ENCODE peak calls at places on chromosomes 3 and 15, in six cellular contexts. E is H9, Z is IMR-90, P is mesendoderm, M is mesenchymal stem cell, L is H1. U is an unnamed sample.

GRCh38 chr3:155560594-155560993 is 184.3 kb downstream of the PLCH1 start:
- DNase-seq in P (peak), L (peak), E (no peak), M (no peak), Z (no peak), U (peak)

GRCh38 chr15:60223161-60223560 is 174.6 kb downstream of the ANXA2 start:
- DNase-seq in P (no peak), Z (no peak), M (no peak), L (no peak), E (no peak), U (no peak)

GRCh38 chr3:197564097-197564843 is 8.5 kb upstream of the BDH1 start:
- DNase-seq in M (no peak), L (no peak), P (peak), E (no peak), Z (no peak), U (no peak)

GRCh38 chr3:139939681-139940190 is 4.8 kb downstream of the CLSTN2 start:
- DNase-seq in P (no peak), Z (no peak), M (no peak), E (no peak), L (no peak), U (no peak)

GRCh38 chr15:25504307-25504706 is 65.5 kb upstream of the UBE3A start:
- DNase-seq in P (no peak), M (no peak), Z (peak), L (no peak), E (no peak), U (no peak)

GRCh38 chr3:171801738-171802600 is 8.3 kb downstream of the PLD1 start:
- DNase-seq in L (no peak), P (no peak), E (no peak), Z (peak), M (peak), U (no peak)

GRCh38 chr3:127391436-127392145 is 103.7 kb upstream of the PRR20G start:
- DNase-seq in L (no peak), P (no peak), Z (no peak), M (no peak), E (peak), U (no peak)

GRCh38 chr3:182420741-182421140 is 372.6 kb upstream of the ATP11B start:
- DNase-seq in Z (no peak), L (no peak), M (no peak), P (no peak), E (no peak), U (no peak)

GRCh38 chr3:126654571-126655393 is at the start of gene TXNRD3:
- DNase-seq in P (peak), M (peak), Z (peak), E (peak), L (peak), U (peak)

DNA sequence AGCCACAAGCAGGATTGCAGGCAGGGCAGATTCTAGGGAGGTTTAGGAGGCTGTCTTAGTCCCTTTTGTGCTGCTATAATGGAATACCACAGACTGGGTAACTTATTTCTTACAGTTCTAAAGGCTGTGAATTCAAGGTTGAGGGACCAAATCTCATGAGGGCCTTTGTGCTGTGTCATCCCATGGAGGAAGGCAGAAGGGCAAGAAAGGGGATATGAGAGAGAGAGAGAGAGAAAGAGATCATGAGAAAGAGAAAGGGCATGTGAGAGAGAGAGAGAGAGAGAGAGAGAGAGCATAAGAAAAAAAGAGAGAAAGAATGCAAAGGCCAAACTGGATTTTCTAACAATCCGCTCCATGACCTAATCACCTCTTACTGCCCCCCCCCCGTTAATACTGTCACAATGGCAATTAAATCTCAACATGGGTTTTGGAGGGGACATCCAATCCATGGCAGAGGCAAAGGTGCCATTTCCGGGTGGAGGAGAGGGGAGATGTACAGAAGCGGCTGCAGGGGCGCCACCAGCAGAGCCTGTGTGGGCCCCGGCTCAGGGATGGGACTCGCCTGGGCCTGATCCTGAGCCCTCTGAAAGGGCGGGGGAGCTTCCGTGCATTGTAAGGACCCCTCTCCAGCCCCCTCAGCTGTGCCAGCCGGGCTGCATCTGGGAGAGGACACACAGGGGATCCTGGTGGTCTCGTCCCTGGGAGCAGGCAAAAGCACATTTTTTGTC is 20.5 kb downstream of the MRPS11 start:
- DNase-seq in Z (peak), L (no peak), P (no peak), E (no peak), M (no peak), U (no peak)
- H2AK5ac ChIP-seq in Z (no peak), L (no peak), P (no peak), E (no peak), M (no peak), U (no peak)

DNA sequence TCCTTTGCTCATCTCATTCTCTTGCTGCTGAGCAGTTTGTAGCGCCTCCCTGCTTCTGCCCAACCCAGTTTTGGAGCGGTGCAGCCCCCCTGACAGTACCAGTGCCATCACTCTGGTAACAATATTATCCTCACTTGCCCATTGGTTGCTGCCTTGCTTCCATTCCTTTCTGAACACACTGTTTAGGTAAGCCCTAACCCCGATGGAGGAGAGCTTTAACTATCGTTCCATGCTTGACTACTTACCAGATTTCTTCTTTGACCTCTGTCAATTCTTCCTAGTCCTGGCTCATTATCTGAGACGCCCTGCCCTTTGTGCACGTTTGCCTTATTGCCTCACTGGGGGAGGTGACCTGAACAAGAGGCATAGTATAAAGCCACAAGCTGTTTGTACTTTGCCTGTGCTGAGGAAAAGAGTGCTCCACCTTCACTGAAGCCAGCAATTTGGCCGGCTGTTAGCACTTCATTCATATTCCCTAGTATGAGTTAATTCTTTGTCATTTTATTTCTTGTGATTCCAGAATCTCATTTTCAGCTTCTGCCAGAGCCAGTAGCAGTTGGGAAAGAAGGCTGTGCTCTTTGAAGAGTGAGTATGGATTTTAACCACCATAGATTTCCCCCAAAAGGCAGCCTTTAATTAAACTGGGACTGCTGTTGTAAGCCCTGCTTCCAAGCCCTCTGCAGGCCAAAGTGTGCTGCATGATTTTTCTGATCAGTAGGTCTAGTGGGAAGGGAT is 11.9 kb downstream of the ABHD6 start:
- DNase-seq in L (no peak), Z (no peak), P (peak), E (no peak), M (no peak), U (peak)
- H3K23ac ChIP-seq in L (no peak), Z (no peak), P (no peak), E (no peak), M (peak), U (no peak)

GRCh38 chr3:66477846-66478245 is 23.0 kb downstream of the LRIG1 start:
- DNase-seq in M (no peak), P (no peak), E (peak), L (no peak), Z (no peak), U (no peak)
- H2BK15ac ChIP-seq in M (no peak), P (no peak), E (no peak), L (no peak), Z (no peak), U (no peak)

GRCh38 chr3:47803478-47804025 is 614 bp downstream of the DHX30 start:
- DNase-seq in Z (no peak), E (no peak), M (no peak), L (no peak), P (no peak), U (no peak)
- H2AK5ac ChIP-seq in Z (peak), E (no peak), M (no peak), L (peak), P (peak), U (peak)

DNA sequence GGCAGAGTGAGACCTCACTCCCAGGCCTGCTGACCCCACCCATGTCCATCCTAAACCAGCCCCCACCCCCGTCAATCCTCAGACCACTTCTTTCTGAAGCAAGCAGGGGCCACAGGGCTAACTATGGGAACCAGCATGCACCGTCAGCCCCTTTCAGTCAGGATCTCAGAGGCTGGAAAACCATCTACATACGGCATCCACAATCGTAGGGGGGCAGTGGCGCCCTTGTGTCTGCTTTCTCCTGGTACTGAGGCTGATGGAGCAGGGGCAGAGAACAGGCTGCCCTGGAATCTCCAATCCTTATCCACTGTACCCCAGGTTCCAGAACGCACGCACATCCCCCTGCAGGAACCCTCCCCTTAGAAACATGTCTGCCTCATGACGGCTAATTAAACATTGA is 56.6 kb downstream of the XXYLT1 start:
- DNase-seq in E (no peak), P (no peak), L (no peak), M (no peak), Z (no peak), U (no peak)
- H3K23ac ChIP-seq in E (no peak), P (no peak), L (no peak), M (no peak), Z (no peak), U (no peak)

GRCh38 chr3:78831446-78831972 is 936.3 kb downstream of the ROBO1 start:
- DNase-seq in E (no peak), P (no peak), L (no peak), M (no peak), Z (no peak), U (no peak)
- H2BK15ac ChIP-seq in E (no peak), P (no peak), L (no peak), M (no peak), Z (no peak), U (no peak)

GRCh38 chr3:195587406-195587805 is 3.7 kb upstream of the APOD start:
- DNase-seq in E (no peak), Z (no peak), L (no peak), P (no peak), M (no peak), U (no peak)

GRCh38 chr3:195591220-195591619 is 7.5 kb upstream of the APOD start:
- DNase-seq in E (no peak), M (no peak), L (no peak), Z (no peak), P (no peak), U (no peak)

GRCh38 chr3:195595778-195596531 is 12.2 kb upstream of the APOD start:
- DNase-seq in Z (no peak), L (no peak), E (no peak), M (no peak), P (no peak), U (no peak)

GRCh38 chr3:195587824-195588223 is 4.1 kb upstream of the APOD start:
- DNase-seq in M (no peak), P (no peak), Z (no peak), L (no peak), E (no peak), U (no peak)

DNA sequence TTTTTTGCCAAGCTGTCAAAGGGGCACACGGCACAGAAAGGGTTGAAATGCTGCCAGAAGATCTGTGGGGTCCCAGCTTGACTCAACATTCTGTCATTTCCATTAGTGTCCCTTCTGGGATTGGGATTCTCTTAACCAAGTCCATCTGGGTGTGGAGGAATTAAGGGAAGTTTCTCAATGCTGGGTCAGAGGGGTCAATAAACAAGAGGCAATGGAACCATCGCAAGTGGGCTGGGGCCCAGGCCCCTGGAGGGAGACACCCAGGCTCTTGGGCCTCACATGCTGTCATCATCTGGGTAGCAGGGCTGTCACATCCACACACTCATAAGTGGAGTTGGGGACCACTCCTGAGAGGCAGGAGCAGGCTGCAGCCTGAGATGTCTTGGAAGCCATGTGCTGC is 8.1 kb upstream of the APOD start:
- DNase-seq in Z (no peak), P (no peak), E (no peak), M (no peak), L (no peak), U (no peak)
- H2AK5ac ChIP-seq in Z (no peak), P (no peak), E (no peak), M (no peak), L (no peak), U (no peak)

DNA sequence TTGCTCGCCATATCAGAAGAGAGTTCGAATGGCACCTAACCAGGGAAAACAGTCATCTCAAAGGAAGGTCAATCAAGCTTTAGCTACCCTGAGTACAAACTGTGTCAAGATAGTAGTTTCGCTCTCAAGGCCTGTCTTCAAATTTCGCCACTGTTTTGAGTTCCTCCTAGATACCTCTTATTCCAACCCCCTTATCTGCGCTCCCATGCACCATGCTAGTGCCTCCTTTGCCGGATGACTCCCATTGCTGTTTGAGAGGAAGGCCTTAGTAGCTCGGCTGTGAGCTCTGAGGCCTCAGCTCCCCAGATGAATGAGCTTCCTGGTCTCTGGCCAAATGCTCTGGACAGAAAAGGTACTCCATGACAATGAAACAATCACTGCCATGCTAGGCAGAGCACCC is 256.0 kb downstream of the ULK4 start:
- DNase-seq in M (no peak), L (no peak), Z (no peak), P (no peak), E (no peak), U (no peak)
- H3K23ac ChIP-seq in M (no peak), L (no peak), Z (no peak), P (no peak), E (no peak), U (no peak)

DNA sequence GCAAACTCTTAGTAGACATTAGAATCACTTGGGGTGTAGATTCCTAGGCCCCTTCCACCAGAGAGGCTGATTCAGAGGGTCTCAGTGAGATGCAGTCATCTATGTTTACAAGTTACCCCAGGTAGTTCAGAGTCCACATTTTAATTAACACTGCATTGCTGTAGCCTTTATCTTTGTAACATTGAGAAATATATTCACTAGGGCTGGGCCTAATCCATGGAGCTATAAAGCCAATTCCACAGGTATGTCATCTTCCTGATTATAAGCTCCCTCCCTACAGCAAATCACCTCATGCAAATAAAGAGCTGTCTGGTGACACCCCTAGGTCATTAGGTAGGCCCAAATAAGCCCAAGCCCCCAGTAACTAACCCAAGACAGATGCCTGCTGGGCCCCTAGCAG is 39.5 kb upstream of the STT3B start:
- DNase-seq in Z (no peak), M (no peak), E (no peak), P (no peak), L (no peak), U (no peak)
- H2BK15ac ChIP-seq in Z (no peak), M (no peak), E (no peak), P (no peak), L (no peak), U (no peak)

U was measured in neuronal stem cell.